ENCODE peak calls at places on chromosomes 3 and 15, in nine cellular contexts. One of them, this sample, is unnamed.

GRCh38 chr3:195095035-195095703 is 175.8 kb downstream of the XXYLT1 start:
- DNase-seq in IMR-90: no peak
- DNase-seq in left ventricle myocardium superior: peak
- DNase-seq in nephron progenitor cell: no peak
- DNase-seq in heart left ventricle: no peak
- DNase-seq in hippocampal formation: no peak
- DNase-seq in CD14-positive monocyte: peak
- DNase-seq in memory B cell: peak
- DNase-seq in GM13976: peak
- DNase-seq in this sample: no peak

GRCh38 chr3:73815966-73816365 is 191.2 kb upstream of the PDZRN3 start:
- DNase-seq in IMR-90: no peak
- DNase-seq in left ventricle myocardium superior: no peak
- DNase-seq in nephron progenitor cell: no peak
- DNase-seq in heart left ventricle: no peak
- DNase-seq in hippocampal formation: no peak
- DNase-seq in CD14-positive monocyte: no peak
- DNase-seq in memory B cell: no peak
- DNase-seq in GM13976: no peak
- DNase-seq in this sample: no peak

GRCh38 chr3:124395584-124396340 is 334.5 kb upstream of the UMPS start:
- DNase-seq in IMR-90: peak
- DNase-seq in left ventricle myocardium superior: peak
- DNase-seq in nephron progenitor cell: no peak
- DNase-seq in heart left ventricle: peak
- DNase-seq in hippocampal formation: no peak
- DNase-seq in CD14-positive monocyte: no peak
- DNase-seq in memory B cell: no peak
- DNase-seq in GM13976: no peak
- DNase-seq in this sample: no peak

GRCh38 chr15:79403501-79403900 is 28.6 kb upstream of the MINAR1 start:
- DNase-seq in IMR-90: peak
- DNase-seq in left ventricle myocardium superior: no peak
- DNase-seq in nephron progenitor cell: no peak
- DNase-seq in heart left ventricle: no peak
- DNase-seq in hippocampal formation: no peak
- DNase-seq in CD14-positive monocyte: no peak
- DNase-seq in memory B cell: no peak
- DNase-seq in GM13976: no peak
- DNase-seq in this sample: no peak

GRCh38 chr3:45907769-45908705 is 21.7 kb downstream of the CCR9 start:
- DNase-seq in IMR-90: peak
- DNase-seq in left ventricle myocardium superior: no peak
- DNase-seq in nephron progenitor cell: no peak
- DNase-seq in heart left ventricle: no peak
- DNase-seq in hippocampal formation: no peak
- DNase-seq in CD14-positive monocyte: no peak
- DNase-seq in memory B cell: no peak
- DNase-seq in GM13976: no peak
- DNase-seq in this sample: no peak

GRCh38 chr3:197555281-197556261 is at the start of gene BDH1:
- DNase-seq in IMR-90: no peak
- DNase-seq in left ventricle myocardium superior: peak
- DNase-seq in nephron progenitor cell: peak
- DNase-seq in heart left ventricle: peak
- DNase-seq in hippocampal formation: peak
- DNase-seq in CD14-positive monocyte: no peak
- DNase-seq in memory B cell: peak
- DNase-seq in GM13976: peak
- DNase-seq in this sample: peak

GRCh38 chr3:177772908-177773557 is 575.8 kb upstream of the TBL1XR1 start:
- DNase-seq in IMR-90: no peak
- DNase-seq in left ventricle myocardium superior: peak
- DNase-seq in nephron progenitor cell: no peak
- DNase-seq in heart left ventricle: no peak
- DNase-seq in hippocampal formation: no peak
- DNase-seq in CD14-positive monocyte: no peak
- DNase-seq in memory B cell: no peak
- DNase-seq in GM13976: no peak
- DNase-seq in this sample: peak

GRCh38 chr15:57245130-57245529 is 131.2 kb upstream of the CGNL1 start:
- DNase-seq in IMR-90: peak
- DNase-seq in left ventricle myocardium superior: no peak
- DNase-seq in nephron progenitor cell: no peak
- DNase-seq in heart left ventricle: no peak
- DNase-seq in hippocampal formation: no peak
- DNase-seq in CD14-positive monocyte: no peak
- DNase-seq in memory B cell: no peak
- DNase-seq in GM13976: no peak
- DNase-seq in this sample: no peak

GRCh38 chr3:141336672-141337522 is 31.4 kb upstream of the ZBTB38 start:
- DNase-seq in IMR-90: peak
- DNase-seq in left ventricle myocardium superior: no peak
- DNase-seq in nephron progenitor cell: no peak
- DNase-seq in heart left ventricle: no peak
- DNase-seq in hippocampal formation: no peak
- DNase-seq in CD14-positive monocyte: no peak
- DNase-seq in memory B cell: no peak
- DNase-seq in GM13976: peak
- DNase-seq in this sample: no peak